ENCODE peak calls at places on chromosomes 6 and 20, in six cellular contexts. W, Y, S, R, H and J are unnamed samples.

GRCh38 chr6:158674342-158674969 is 24.6 kb downstream of the SYTL3 start:
- DNase-seq in S (no peak), H (no peak), R (no peak), W (no peak), Y (no peak), J (no peak)

GRCh38 chr20:1669304-1669703 is 11.7 kb upstream of the SIRPG start:
- DNase-seq in R (no peak), Y (peak), H (no peak), S (no peak), W (no peak), J (no peak)

GRCh38 chr6:121504227-121504626 is 68.8 kb downstream of the GJA1 start:
- DNase-seq in S (peak), Y (no peak), H (no peak), R (no peak), W (no peak), J (no peak)

GRCh38 chr6:164063346-164063745 is 648.8 kb downstream of the QKI start:
- DNase-seq in Y (no peak), H (no peak), R (no peak), W (no peak), S (no peak), J (no peak)

GRCh38 chr20:7399575-7399974 is 540.7 kb downstream of the HAO1 start:
- DNase-seq in W (no peak), R (no peak), S (no peak), Y (no peak), H (no peak), J (no peak)

GRCh38 chr6:34663887-34664269 is 32.7 kb downstream of the ILRUN start:
- DNase-seq in S (no peak), Y (no peak), H (no peak), R (no peak), W (no peak), J (no peak)

GRCh38 chr20:50189681-50190250 is 864 bp upstream of the CEBPB start:
- DNase-seq in Y (peak), H (peak), W (no peak), S (no peak), R (peak), J (peak)

GRCh38 chr6:106913676-106914280 is 60.8 kb downstream of the CD24 start:
- DNase-seq in R (peak), S (peak), Y (no peak), H (no peak), W (no peak), J (no peak)

GRCh38 chr6:16136536-16137450 is 7.9 kb downstream of the MYLIP start:
- DNase-seq in R (no peak), W (peak), Y (no peak), S (peak), H (no peak), J (no peak)

GRCh38 chr6:134605034-134605433 is 287.1 kb upstream of the SGK1 start:
- DNase-seq in W (no peak), H (no peak), S (no peak), Y (no peak), R (no peak), J (no peak)

GRCh38 chr20:61682114-61682997 is 383.3 kb downstream of the TAF4 start:
- DNase-seq in H (no peak), S (peak), W (no peak), R (no peak), Y (no peak), J (no peak)

GRCh38 chr20:10216146-10216741 is 2.4 kb upstream of the SNAP25 start:
- DNase-seq in W (no peak), S (no peak), R (no peak), H (no peak), Y (no peak), J (no peak)

GRCh38 chr6:144195671-144196070 is 45.4 kb downstream of the STX11 start:
- DNase-seq in W (no peak), S (peak), R (no peak), Y (no peak), H (no peak), J (no peak)

GRCh38 chr6:166027761-166028160 is 139.9 kb downstream of the TBXT start:
- DNase-seq in W (no peak), S (no peak), R (no peak), Y (no peak), H (no peak), J (no peak)
- H3K4me3 ChIP-seq in W (no peak), S (no peak), R (no peak), Y (no peak), H (no peak), J (no peak)

DNA sequence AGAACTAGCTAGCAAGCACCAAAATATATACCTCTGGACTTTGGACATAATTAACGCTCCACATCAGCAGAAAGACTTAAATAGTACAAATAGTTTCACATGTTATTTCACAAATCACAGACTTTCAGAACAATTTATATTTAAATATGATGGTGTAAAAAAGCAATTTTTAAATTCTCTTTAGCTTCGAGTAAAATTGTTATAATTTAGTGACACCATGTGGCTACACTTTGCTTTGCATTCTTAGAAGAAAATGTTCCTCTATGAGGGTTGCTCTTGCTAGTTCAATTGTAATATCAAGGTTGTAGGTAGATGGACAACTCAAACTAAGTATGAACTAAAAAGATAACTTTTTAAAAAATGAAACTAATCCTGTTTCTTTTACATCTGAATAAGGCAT is 69.0 kb downstream of the BTBD9 start:
- DNase-seq in W (no peak), R (peak), H (no peak), Y (no peak), S (peak), J (no peak)
- TF ChIP-seq CTCF in W (peak), R (peak), H (no peak), Y (peak), S (peak), J (peak)

DNA sequence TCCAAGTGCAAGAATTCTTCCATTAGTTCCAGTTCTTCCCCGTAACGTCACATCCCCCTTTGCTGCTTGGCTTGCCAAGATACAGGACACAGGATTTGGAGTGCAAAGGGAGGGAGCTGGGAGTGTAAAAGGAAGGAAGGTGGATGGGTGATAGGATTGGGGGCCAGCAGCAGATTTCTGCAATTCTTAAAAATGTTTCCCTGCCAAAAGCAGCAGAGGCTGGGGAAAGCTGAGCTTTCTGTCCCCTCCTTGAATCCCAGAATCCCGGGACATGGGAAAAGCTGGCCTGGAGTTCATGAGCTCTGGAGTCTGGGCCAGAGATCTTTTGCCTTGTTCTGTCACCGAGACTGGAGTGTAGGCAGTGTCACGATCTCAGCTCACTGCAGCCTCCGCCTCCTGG is 60.0 kb upstream of the EPB41L1 start:
- DNase-seq in Y (no peak), S (no peak), R (no peak), W (no peak), H (no peak), J (no peak)
- H3K4me3 ChIP-seq in Y (peak), S (no peak), R (no peak), W (peak), H (no peak), J (no peak)

GRCh38 chr6:68317366-68317765 is 317.7 kb upstream of the ADGRB3 start:
- DNase-seq in S (peak), R (no peak), W (no peak), H (no peak), Y (no peak), J (no peak)

GRCh38 chr6:68313911-68314310 is 321.2 kb upstream of the ADGRB3 start:
- DNase-seq in Y (no peak), R (no peak), H (no peak), S (peak), W (no peak), J (no peak)
- TF ChIP-seq CTCF in Y (peak), R (peak), H (no peak), S (peak), W (no peak), J (peak)

GRCh38 chr20:37344506-37345338 is 1.2 kb upstream of the SRC start:
- DNase-seq in Y (no peak), R (no peak), S (peak), W (no peak), H (no peak), J (peak)

GRCh38 chr20:37345339-37346231 is at the start of gene SRC:
- DNase-seq in S (peak), W (no peak), H (peak), Y (peak), R (no peak), J (peak)

GRCh38 chr20:37347347-37347823 is 1.4 kb downstream of the SRC start:
- DNase-seq in H (no peak), R (no peak), S (no peak), W (no peak), Y (no peak), J (no peak)

GRCh38 chr20:37346526-37347346 is 796 bp downstream of the SRC start:
- DNase-seq in R (no peak), Y (no peak), W (no peak), H (no peak), S (no peak), J (no peak)

GRCh38 chr20:37346232-37346525 is 239 bp downstream of the SRC start:
- DNase-seq in R (no peak), S (no peak), H (no peak), W (no peak), Y (no peak), J (no peak)
- H3K4me3 ChIP-seq in R (no peak), S (peak), H (peak), W (peak), Y (peak), J (peak)

DNA sequence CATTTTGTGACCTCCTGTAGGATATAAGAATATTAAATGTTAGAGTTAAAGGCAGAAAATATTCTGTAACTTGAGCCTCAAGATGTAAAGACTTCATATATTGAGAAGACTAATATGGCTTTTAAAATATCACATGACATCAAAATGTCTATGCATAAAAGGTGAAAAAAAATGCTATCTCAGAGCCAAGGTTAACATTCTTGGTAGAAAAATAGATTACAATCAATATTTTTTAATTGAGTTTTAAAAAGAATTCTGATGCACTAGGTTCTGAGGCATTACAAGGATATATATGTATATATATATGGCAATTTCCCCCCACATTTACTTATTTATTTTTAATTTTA is 46.2 kb upstream of the RAB23 start:
- DNase-seq in H (no peak), Y (no peak), R (no peak), S (no peak), W (no peak), J (no peak)
- TF ChIP-seq CTCF in H (no peak), Y (no peak), R (peak), S (no peak), W (no peak), J (no peak)

GRCh38 chr6:45327956-45328522 is at the start of gene RUNX2:
- DNase-seq in S (peak), W (no peak), R (no peak), H (no peak), Y (no peak), J (no peak)
- H3K4me3 ChIP-seq in S (no peak), W (no peak), R (no peak), H (no peak), Y (peak), J (no peak)